ENCODE peak calls at places on chromosomes 13 and 19, in ten cellular contexts. P is cardiac muscle cell; I is PC-3; R is CD8-positive, alpha-beta memory T cell; V is breast epithelium; C is neuronal stem cell; F is mesendoderm; H is HepG2; E is hepatocyte; S is gastrocnemius medialis. D is an unnamed sample.

GRCh38 chr19:32652893-32653625 is 21.9 kb downstream of the ANKRD27 start:
- DNase-seq in R (no peak), V (peak; percentile 70), F (no peak), E (peak; percentile 55), H (no peak), C (no peak), S (no peak), P (peak; percentile 6), I (no peak), D (no peak)

GRCh38 chr19:30061557-30062330 is 119.7 kb downstream of the URI1 start:
- DNase-seq in R (no peak), H (no peak), F (no peak), V (no peak), E (no peak), C (no peak), P (no peak), S (no peak), I (no peak), D (peak; percentile 25)

GRCh38 chr19:6211632-6212402 is 68.0 kb downstream of the MLLT1 start:
- DNase-seq in I (no peak), H (no peak), P (no peak), R (no peak), C (no peak), E (peak; percentile 3), S (no peak), F (no peak), V (no peak), D (no peak)

GRCh38 chr19:34844254-34844653 is 71.2 kb upstream of the ZNF599 start:
- DNase-seq in S (no peak), F (no peak), P (no peak), H (no peak), C (no peak), I (no peak), R (no peak), V (no peak), E (no peak), D (no peak)

GRCh38 chr13:106795847-106796246 is 227.9 kb upstream of the ARGLU1 start:
- DNase-seq in V (no peak), I (no peak), P (no peak), S (no peak), F (no peak), E (no peak), C (no peak), R (no peak), H (no peak), D (no peak)

GRCh38 chr19:10517361-10517759 is at the start of gene S1PR5:
- DNase-seq in P (peak; percentile 38), V (no peak), H (no peak), I (no peak), C (no peak), S (no peak), R (peak; percentile 39), E (peak; percentile 26), F (peak; percentile 58), D (no peak)

GRCh38 chr13:110017379-110017778 is 231.0 kb upstream of the IRS2 start:
- DNase-seq in I (peak; percentile 88), S (no peak), P (no peak), V (no peak), R (no peak), F (peak; percentile 96), E (peak; percentile 81), H (no peak), C (no peak), D (no peak)

GRCh38 chr13:102466836-102467235 is 65.0 kb upstream of the FGF14 start:
- DNase-seq in E (no peak), F (no peak), V (no peak), C (no peak), S (no peak), H (no peak), R (no peak), P (no peak), I (no peak), D (no peak)

GRCh38 chr13:30739646-30740642 is 4.6 kb downstream of the ALOX5AP start:
- DNase-seq in V (no peak), C (no peak), F (peak; percentile 83), E (no peak), H (no peak), I (peak; percentile 94), R (no peak), S (no peak), P (no peak), D (no peak)

GRCh38 chr19:2679439-2679838 is 23.1 kb downstream of the GNG7 start:
- DNase-seq in R (no peak), F (no peak), H (no peak), P (no peak), S (no peak), V (no peak), I (no peak), E (no peak), C (no peak), D (no peak)

GRCh38 chr19:11377756-11378155 is 3.3 kb downstream of the SWSAP1 start:
- DNase-seq in C (no peak), F (no peak), I (peak; percentile 33), V (no peak), S (no peak), E (no peak), R (no peak), P (no peak), H (no peak), D (no peak)

GRCh38 chr13:60265566-60265965 is 101.8 kb upstream of the DIAPH3 start:
- DNase-seq in R (no peak), E (no peak), H (no peak), I (no peak), S (no peak), P (no peak), F (no peak), V (no peak), C (no peak), D (no peak)

GRCh38 chr13:43325636-43326035 is 302.2 kb downstream of the DNAJC15 start:
- DNase-seq in I (no peak), E (no peak), C (no peak), H (no peak), S (no peak), P (no peak), F (no peak), V (no peak), R (no peak), D (no peak)

GRCh38 chr19:40619333-40620160 is 18.4 kb downstream of the LTBP4 start:
- DNase-seq in F (no peak), S (no peak), E (no peak), P (no peak), H (no peak), I (no peak), V (no peak), C (no peak), R (no peak), D (no peak)
- H3K36me3 ChIP-seq in F (peaks cover 2% of the 10 kb centered on the region), S (no peaks in the 10 kb centered on the region), E (no peaks in the 10 kb centered on the region), P (peaks cover 18% of the 10 kb centered on the region), H (no peaks in the 10 kb centered on the region), I (no peaks in the 10 kb centered on the region), V (no peaks in the 10 kb centered on the region), C (peaks cover 95% of the 10 kb centered on the region), R (peaks cover 12% of the 10 kb centered on the region), D (no peaks in the 10 kb centered on the region)

GRCh38 chr13:20065516-20065915 is 95.3 kb downstream of the GJA3 start:
- DNase-seq in E (no peak), V (no peak), I (no peak), F (no peak), H (no peak), P (no peak), R (no peak), C (no peak), S (no peak), D (no peak)

GRCh38 chr13:20058476-20058875 is 99.9 kb downstream of the ZMYM2 start:
- DNase-seq in S (no peak), E (no peak), F (no peak), R (no peak), C (no peak), I (no peak), P (no peak), V (no peak), H (no peak), D (no peak)

GRCh38 chr13:20069956-20070355 is 90.9 kb downstream of the GJA3 start:
- DNase-seq in S (no peak), H (no peak), F (no peak), I (no peak), E (no peak), R (no peak), C (no peak), P (no peak), V (no peak), D (no peak)

GRCh38 chr13:20064128-20064527 is 96.7 kb downstream of the GJA3 start:
- DNase-seq in I (no peak), C (no peak), F (no peak), P (no peak), H (no peak), S (no peak), R (no peak), E (no peak), V (no peak), D (no peak)
- H3K36me3 ChIP-seq in I (peaks cover 61% of the 10 kb centered on the region), C (peaks cover 93% of the 10 kb centered on the region), F (peaks cover 7% of the 10 kb centered on the region), P (peaks cover 88% of the 10 kb centered on the region), H (peaks cover 68% of the 10 kb centered on the region), S (peaks cover 82% of the 10 kb centered on the region), R (peaks cover 48% of the 10 kb centered on the region), E (peaks cover 5% of the 10 kb centered on the region), V (peaks cover 16% of the 10 kb centered on the region), D (no peaks in the 10 kb centered on the region)

DNA sequence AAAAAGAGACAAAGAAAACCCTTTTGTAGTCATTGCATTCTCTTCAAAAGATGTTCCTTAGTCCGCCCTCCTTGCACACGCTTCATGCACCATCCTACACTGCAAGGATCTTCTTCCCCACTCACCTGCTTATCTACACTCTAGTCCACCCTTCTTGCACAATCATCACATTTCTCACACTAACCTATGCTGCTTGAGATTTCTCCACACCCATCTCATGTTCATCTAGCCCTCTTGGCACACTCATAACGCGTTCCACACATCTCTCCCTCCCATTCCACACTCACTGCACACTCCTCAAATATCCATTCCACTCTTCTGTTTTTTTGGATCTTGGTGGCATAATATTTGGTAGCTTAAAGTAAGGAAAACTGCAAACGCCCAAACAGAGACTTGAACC is 22.3 kb upstream of the HNRNPUL1 start:
- DNase-seq in V (no peak), P (no peak), E (no peak), F (no peak), R (no peak), H (no peak), I (no peak), C (no peak), S (no peak), D (no peak)
- H3K36me3 ChIP-seq in V (no peaks in the 10 kb centered on the region), P (peaks cover 14% of the 10 kb centered on the region), E (no peaks in the 10 kb centered on the region), F (peaks cover 3% of the 10 kb centered on the region), R (no peaks in the 10 kb centered on the region), H (no peaks in the 10 kb centered on the region), I (peaks cover 17% of the 10 kb centered on the region), C (peaks cover 50% of the 10 kb centered on the region), S (no peaks in the 10 kb centered on the region), D (no peaks in the 10 kb centered on the region)

DNA sequence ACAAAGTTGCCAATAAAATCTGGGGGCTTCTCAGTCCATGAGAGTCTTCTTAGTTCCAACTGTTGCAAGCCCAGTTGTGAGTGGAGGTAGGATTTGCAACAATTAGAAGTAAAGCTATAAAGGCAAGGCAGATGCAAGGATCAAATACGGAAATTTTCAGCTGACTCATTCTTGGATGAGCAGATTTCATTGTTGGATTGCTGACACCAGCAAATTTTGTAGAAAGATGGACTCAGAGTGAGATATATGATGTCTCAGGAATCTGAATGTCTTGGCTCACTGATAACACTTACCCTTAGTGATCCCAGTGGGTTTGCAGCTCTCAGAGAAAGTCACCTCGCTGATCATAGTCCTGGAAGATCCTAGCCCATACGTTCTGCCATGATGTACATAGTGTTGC is 209.0 kb downstream of the GPC6 start:
- DNase-seq in S (no peak), F (no peak), V (no peak), H (no peak), E (no peak), C (no peak), I (no peak), R (no peak), P (no peak), D (no peak)
- H3K36me3 ChIP-seq in S (no peaks in the 10 kb centered on the region), F (no peaks in the 10 kb centered on the region), V (no peaks in the 10 kb centered on the region), H (no peaks in the 10 kb centered on the region), E (no peaks in the 10 kb centered on the region), C (no peaks in the 10 kb centered on the region), I (no peaks in the 10 kb centered on the region), R (no peaks in the 10 kb centered on the region), P (no peaks in the 10 kb centered on the region), D (no peaks in the 10 kb centered on the region)

D was measured in vagina.